ENCODE peak calls at places on chromosomes 12 and 14, in four cellular contexts. D is fibroblast of mammary gland, B is pancreas, L is kidney. T is an unnamed sample.

GRCh38 chr14:103207404-103208072 is 84.3 kb downstream of the TNFAIP2 start:
- DNase-seq in L (peak), D (no peak), B (no peak), T (no peak)

GRCh38 chr12:67827820-67828383 is 161.3 kb upstream of the IFNG-AS1 start:
- DNase-seq in D (peak), B (no peak), L (no peak), T (no peak)

GRCh38 chr12:105409881-105410471 is 79.5 kb downstream of the C12orf75 start:
- DNase-seq in L (no peak), B (no peak), D (peak), T (peak)

GRCh38 chr14:100404419-100404818 is 81.3 kb downstream of the SLC25A47 start:
- DNase-seq in D (no peak), L (no peak), B (no peak), T (no peak)

GRCh38 chr14:24195186-24196070 is at the start of gene TM9SF1:
- DNase-seq in D (peak), B (peak), L (peak), T (peak)

GRCh38 chr14:53840444-53840843 is 116.2 kb downstream of the BMP4 start:
- DNase-seq in D (no peak), L (no peak), B (no peak), T (no peak)

GRCh38 chr12:108316153-108316892 is 22.8 kb downstream of the CMKLR1 start:
- DNase-seq in D (no peak), L (peak), B (no peak), T (no peak)

GRCh38 chr12:62693291-62694040 is 226.8 kb downstream of the MON2 start:
- DNase-seq in D (peak), B (no peak), L (no peak), T (no peak)

GRCh38 chr12:124379938-124380754 is 85.3 kb downstream of the RFLNA start:
- DNase-seq in D (peak), L (peak), B (no peak), T (peak)

GRCh38 chr14:59679872-59680271 is 103.3 kb upstream of the CCDC175 start:
- DNase-seq in B (no peak), L (no peak), D (no peak), T (no peak)

GRCh38 chr12:43675048-43675904 is 83.3 kb downstream of the PUS7L start:
- DNase-seq in D (no peak), L (no peak), B (peak), T (peak)

GRCh38 chr12:56315256-56315625 is 547 bp downstream of the CNPY2 start:
- DNase-seq in D (no peak), B (peak), L (peak), T (no peak)

GRCh38 chr12:111224196-111225066 is 144.5 kb downstream of the PHETA1 start:
- DNase-seq in D (no peak), B (no peak), L (no peak), T (no peak)

GRCh38 chr12:33795536-33795935 is 226.8 kb upstream of the ALG10 start:
- DNase-seq in L (no peak), B (no peak), D (no peak), T (no peak)

GRCh38 chr14:28987516-28987915 is 220.9 kb downstream of the FOXG1 start:
- DNase-seq in D (peak), L (no peak), B (no peak), T (no peak)

GRCh38 chr14:91369628-91370445 is 47.8 kb downstream of the CCDC88C start:
- DNase-seq in D (no peak), L (no peak), B (no peak), T (no peak)

GRCh38 chr12:130932061-130932650 is 21.6 kb upstream of the ADGRD1 start:
- DNase-seq in B (no peak), L (no peak), D (no peak), T (no peak)

GRCh38 chr12:130936566-130936965 is 17.1 kb upstream of the ADGRD1 start:
- DNase-seq in D (no peak), B (no peak), L (no peak), T (no peak)

GRCh38 chr12:130929363-130929762 is 24.3 kb upstream of the ADGRD1 start:
- DNase-seq in B (no peak), D (no peak), L (no peak), T (no peak)

GRCh38 chr12:130934753-130935152 is 19.0 kb upstream of the ADGRD1 start:
- DNase-seq in L (no peak), D (no peak), B (no peak), T (no peak)

GRCh38 chr12:130933269-130933995 is 20.3 kb upstream of the ADGRD1 start:
- DNase-seq in D (no peak), B (no peak), L (no peak), T (peak)
- H3K4me3 ChIP-seq in D (no peak), B (no peak), L (no peak), T (peak)

GRCh38 chr12:19223018-19223417 is 93.5 kb downstream of the PLEKHA5 start:
- DNase-seq in D (peak), L (no peak), B (no peak), T (no peak)
- TF ChIP-seq CTCF in D (peak), L (peak), B (no peak), T (no peak)

DNA sequence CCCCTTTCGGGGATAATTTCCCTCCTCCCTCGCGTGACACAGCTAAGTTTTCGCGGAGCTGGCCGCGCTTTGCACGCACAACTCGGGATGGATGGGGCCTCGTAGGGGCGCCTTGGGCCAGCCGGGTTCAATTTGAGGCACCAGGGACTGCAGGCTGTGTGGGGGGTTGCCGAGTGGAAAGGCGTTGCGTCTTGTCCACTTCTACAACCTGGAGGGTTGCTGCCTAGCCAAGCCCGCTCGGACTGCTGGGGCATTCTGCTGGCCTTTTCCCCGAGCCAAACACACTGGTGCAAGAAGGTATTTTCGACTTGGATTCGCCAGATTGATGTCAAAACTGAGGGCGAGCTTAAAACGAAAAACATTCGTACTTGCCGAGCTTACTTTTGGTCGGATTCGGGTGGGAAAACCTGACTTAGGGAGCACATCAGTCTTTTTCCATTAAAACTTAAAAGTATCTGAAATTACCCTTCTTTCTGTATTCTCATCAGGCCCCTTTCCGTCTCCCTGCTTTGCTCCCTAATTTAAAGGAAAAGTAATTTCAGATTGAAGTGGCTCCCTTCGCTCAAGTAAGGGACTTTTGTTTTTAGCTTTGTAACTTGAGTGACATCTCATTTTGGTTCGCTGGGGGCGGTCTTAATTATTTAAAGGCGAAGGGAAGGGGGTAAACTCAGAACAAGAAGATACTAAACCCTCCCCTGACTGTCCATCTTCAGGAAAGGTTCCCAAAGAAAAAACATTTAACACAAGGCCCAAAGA is 14.3 kb downstream of the TBX3 start:
- DNase-seq in D (peak), L (no peak), B (peak), T (no peak)
- H3K4me3 ChIP-seq in D (peak), L (peak), B (no peak), T (peak)

GRCh38 chr14:94003397-94003796 is 6.3 kb downstream of the CCDC197 start:
- DNase-seq in B (no peak), D (no peak), L (no peak), T (no peak)

GRCh38 chr14:94001501-94002396 is 4.6 kb downstream of the CCDC197 start:
- DNase-seq in B (no peak), L (no peak), D (peak), T (peak)

GRCh38 chr14:94000986-94001385 is 3.9 kb downstream of the CCDC197 start:
- DNase-seq in B (no peak), L (no peak), D (no peak), T (no peak)

GRCh38 chr14:94005324-94005723 is 8.2 kb downstream of the CCDC197 start:
- DNase-seq in L (no peak), D (no peak), B (no peak), T (no peak)

DNA sequence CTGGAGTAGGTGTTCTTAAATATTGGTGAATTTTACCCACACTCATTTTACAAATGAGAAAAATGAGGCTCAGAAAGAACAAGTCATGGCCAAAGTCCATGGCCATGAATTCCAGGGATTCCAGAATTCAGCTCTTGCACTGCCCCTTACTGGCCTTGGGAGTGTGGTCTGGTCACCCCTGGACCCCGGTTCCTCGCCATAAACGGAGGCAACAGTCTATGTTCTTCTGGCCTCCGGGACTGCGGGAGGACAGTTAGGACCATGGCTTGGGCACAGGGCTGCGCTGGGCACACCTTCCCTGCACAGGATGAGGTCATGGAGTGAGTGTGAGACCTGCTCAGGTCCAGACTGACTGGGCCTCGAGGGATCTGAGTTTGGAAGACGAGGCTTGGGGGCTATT is 6.9 kb downstream of the CCDC197 start:
- DNase-seq in L (no peak), D (no peak), B (no peak), T (no peak)
- TF ChIP-seq CTCF in L (no peak), D (no peak), B (no peak), T (no peak)

DNA sequence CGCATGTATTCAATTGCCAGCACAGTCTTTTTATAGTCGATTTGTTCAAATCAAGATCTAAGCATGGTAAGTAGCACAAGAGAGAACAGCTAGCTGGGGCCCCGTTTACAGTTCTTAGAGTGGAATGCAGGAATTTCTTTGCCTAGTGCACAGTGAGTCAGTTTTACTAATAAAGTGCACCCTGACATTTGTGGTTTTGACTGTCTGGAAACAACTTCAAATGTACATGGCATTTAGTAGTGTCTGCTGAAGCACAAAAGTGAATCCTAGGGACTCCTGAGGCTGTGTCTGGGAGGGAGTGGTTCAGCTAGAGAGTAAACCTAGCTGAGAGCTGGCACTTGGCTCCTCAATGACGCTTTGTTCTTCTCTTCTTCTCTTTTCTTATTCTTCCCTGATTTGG is 64.9 kb downstream of the TMX1 start:
- DNase-seq in D (peak), B (no peak), L (no peak), T (no peak)
- H3K4me3 ChIP-seq in D (no peak), B (no peak), L (no peak), T (no peak)

GRCh38 chr14:58414845-58415244 is 12.5 kb downstream of the TIMM9 start:
- DNase-seq in D (no peak), L (no peak), B (no peak), T (no peak)
- TF ChIP-seq CTCF in D (no peak), L (no peak), B (no peak), T (no peak)

GRCh38 chr12:54352891-54353874 is 11.1 kb downstream of the GPR84 start:
- DNase-seq in L (no peak), D (peak), B (peak), T (no peak)

GRCh38 chr12:54357802-54358619 is 6.3 kb downstream of the GPR84 start:
- DNase-seq in L (no peak), B (no peak), D (peak), T (no peak)

GRCh38 chr12:54356228-54356627 is 8.1 kb downstream of the GPR84 start:
- DNase-seq in L (no peak), B (no peak), D (no peak), T (no peak)

GRCh38 chr12:54356951-54357356 is 7.3 kb downstream of the GPR84 start:
- DNase-seq in B (no peak), D (no peak), L (no peak), T (no peak)

DNA sequence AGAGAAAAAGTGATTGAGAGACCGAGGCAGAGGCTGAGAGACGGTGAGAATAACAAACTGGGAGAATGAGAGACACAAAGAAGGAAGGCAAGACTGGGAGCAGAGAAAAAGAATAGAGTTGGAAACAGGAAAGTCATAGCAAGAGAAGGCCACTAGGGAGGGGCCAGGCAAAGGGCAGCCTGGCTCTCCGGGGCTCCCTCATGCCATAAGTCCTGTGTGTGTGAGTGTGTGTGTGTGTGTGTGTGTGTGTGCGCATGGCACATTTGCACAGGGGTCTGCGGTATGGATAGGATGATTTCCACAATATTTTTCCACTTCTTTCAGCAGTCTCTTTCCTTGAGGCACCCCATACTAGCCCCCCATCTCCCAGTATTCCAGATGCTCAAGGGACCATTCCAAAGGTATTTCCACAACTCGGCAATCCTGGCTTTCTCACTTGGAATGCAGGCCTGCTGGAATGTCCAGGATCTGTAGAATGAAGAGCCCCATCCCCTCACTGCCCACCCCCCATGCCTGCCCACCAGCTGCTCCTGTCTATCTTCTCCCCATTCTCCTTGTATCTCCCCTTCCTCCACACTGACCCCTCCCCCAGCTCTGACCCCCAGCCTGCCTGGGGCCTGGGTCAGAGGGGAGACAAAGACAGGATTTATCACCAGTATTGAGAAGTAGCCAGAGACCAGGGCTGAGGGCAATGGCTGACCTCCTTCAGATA is 9.0 kb downstream of the GPR84 start:
- DNase-seq in B (no peak), D (no peak), L (no peak), T (no peak)
- H3K4me3 ChIP-seq in B (no peak), D (no peak), L (no peak), T (no peak)

GRCh38 chr12:5565933-5566632 is 134.2 kb downstream of the NTF3 start:
- DNase-seq in B (no peak), L (no peak), D (no peak), T (no peak)
- TF ChIP-seq CTCF in B (no peak), L (no peak), D (no peak), T (no peak)

GRCh38 chr12:114679942-114680341 is 4.0 kb downstream of the TBX3 start:
- DNase-seq in L (peak), D (no peak), B (no peak), T (no peak)
- H3K4me3 ChIP-seq in L (peak), D (peak), B (no peak), T (peak)

GRCh38 chr12:75334384-75335030 is at the start of gene GLIPR1L1:
- DNase-seq in L (peak), D (peak), B (peak), T (peak)
- TF ChIP-seq CTCF in L (peak), D (peak), B (peak), T (peak)